ENCODE peak calls at places on chromosomes 16 and 17, in seven cellular contexts. D, T, Z, M, Q, J and P are unnamed samples.
A peak's percentile ranks its signal among the peaks of the same experiment; 100 is the strongest.

GRCh38 chr16:74726736-74727135 is 26.1 kb upstream of the MLKL start:
- DNase-seq in J (peak; percentile 29), D (peak; percentile 72), Q (no peak), Z (peak; percentile 22), M (no peak), T (no peak), P (peak; percentile 81)

GRCh38 chr16:23504453-23505179 is 5.7 kb downstream of the GGA2 start:
- DNase-seq in D (peak; percentile 71), M (no peak), Z (peak; percentile 90), T (peak; percentile 89), Q (peak; percentile 46), J (peak; percentile 42), P (no peak)

GRCh38 chr16:72946474-72947194 is 101.3 kb downstream of the ZFHX3 start:
- DNase-seq in D (no peak), J (no peak), M (peak; percentile 90), T (no peak), Q (peak; percentile 48), Z (no peak), P (no peak)

GRCh38 chr16:57480127-57480753 is 6.1 kb downstream of the DOK4 start:
- DNase-seq in Q (peak; percentile 92), M (peak; percentile 92), J (peak; percentile 90), T (no peak), Z (peak; percentile 70), D (peak; percentile 90), P (peak; percentile 67)

GRCh38 chr16:90008708-90009145 is 10.5 kb downstream of the DBNDD1 start:
- DNase-seq in M (no peak), Z (no peak), D (no peak), T (no peak), Q (no peak), J (peak; percentile 35), P (no peak)

GRCh38 chr17:45382226-45382625 is 50.4 kb downstream of the ARHGAP27 start:
- DNase-seq in M (no peak), Q (no peak), D (no peak), J (no peak), Z (no peak), T (no peak), P (no peak)

GRCh38 chr16:46974352-46974751 is 878 bp upstream of the DNAJA2 start:
- DNase-seq in Z (peak; percentile 6), D (peak; percentile 47), T (no peak), J (no peak), M (no peak), Q (no peak), P (no peak)

GRCh38 chr17:42358434-42358833 is 29.8 kb downstream of the STAT3 start:
- DNase-seq in T (no peak), J (no peak), Z (no peak), M (no peak), Q (no peak), D (no peak), P (no peak)

GRCh38 chr17:40312131-40312731 is 3.3 kb downstream of the RARA start:
- DNase-seq in J (peak; percentile 17), D (no peak), Z (peak; percentile 77), T (no peak), Q (no peak), M (peak; percentile 49), P (peak; percentile 44)

GRCh38 chr17:40475234-40476210 is 25.9 kb downstream of the TNS4 start:
- DNase-seq in Q (no peak), M (no peak), J (no peak), T (no peak), Z (no peak), D (no peak), P (no peak)

GRCh38 chr17:28338056-28338768 is 2.7 kb downstream of the TNFAIP1 start:
- DNase-seq in Z (peak; percentile 60), T (peak; percentile 74), D (no peak), J (no peak), Q (no peak), M (no peak), P (no peak)

GRCh38 chr17:55117063-55117611 is 147.6 kb upstream of the HLF start:
- DNase-seq in T (no peak), Z (no peak), D (no peak), J (no peak), Q (no peak), M (no peak), P (no peak)

GRCh38 chr17:48646183-48647102 is 20.3 kb upstream of the HOXB9 start:
- DNase-seq in Q (no peak), M (no peak), J (peak; percentile 82), D (peak; percentile 80), T (no peak), Z (no peak), P (peak; percentile 90)

GRCh38 chr16:81642943-81643342 is 136.1 kb upstream of the PLCG2 start:
- DNase-seq in Z (no peak), Q (no peak), M (no peak), D (no peak), T (no peak), J (no peak), P (no peak)

GRCh38 chr16:8417145-8417544 is 173.2 kb downstream of the TMEM114 start:
- DNase-seq in Z (no peak), T (no peak), J (no peak), M (no peak), D (no peak), Q (no peak), P (no peak)

GRCh38 chr16:78579020-78579419 is 479.6 kb downstream of the WWOX start:
- DNase-seq in D (no peak), J (no peak), T (no peak), M (no peak), Z (no peak), Q (no peak), P (no peak)

GRCh38 chr17:50668025-50668837 is 33.5 kb downstream of the ABCC3 start:
- DNase-seq in J (no peak), Z (peak; percentile 53), M (no peak), D (peak; percentile 73), T (peak; percentile 45), Q (no peak), P (peak; percentile 81)